ENCODE peak calls at places on chromosomes 3 and 15, in five cellular contexts. One of them, this sample, is unnamed.

GRCh38 chr3:119536757-119537156 is 22.7 kb downstream of the CD80 start:
- DNase-seq in HCT116: no peak
- DNase-seq in transverse colon: no peak
- DNase-seq in A549: no peak
- DNase-seq in H54: no peak
- DNase-seq in this sample: no peak

GRCh38 chr15:66603301-66604179 is 37.7 kb upstream of the LCTL start:
- DNase-seq in HCT116: peak; percentile 43
- DNase-seq in A549: peak; percentile 86
- DNase-seq in transverse colon: peak; percentile 67
- DNase-seq in H54: peak; percentile 53
- DNase-seq in this sample: peak; percentile 73

GRCh38 chr3:125257563-125257962 is 45.0 kb upstream of the SLC12A8 start:
- DNase-seq in HCT116: no peak
- DNase-seq in H54: no peak
- DNase-seq in A549: no peak
- DNase-seq in transverse colon: no peak
- DNase-seq in this sample: no peak

GRCh38 chr3:101521251-101521701 is 8.3 kb upstream of the SENP7 start:
- DNase-seq in H54: no peak
- DNase-seq in transverse colon: no peak
- DNase-seq in HCT116: no peak
- DNase-seq in A549: no peak
- DNase-seq in this sample: no peak

GRCh38 chr15:28127036-28127435 is 27.9 kb upstream of the OCA2 start:
- DNase-seq in HCT116: no peak
- DNase-seq in A549: no peak
- DNase-seq in H54: no peak
- DNase-seq in transverse colon: no peak
- DNase-seq in this sample: no peak

GRCh38 chr3:186109897-186110803 is 1.3 kb upstream of the ETV5 start:
- DNase-seq in HCT116: no peak
- DNase-seq in H54: peak; percentile 53
- DNase-seq in transverse colon: no peak
- DNase-seq in A549: peak; percentile 10
- DNase-seq in this sample: peak; percentile 28

GRCh38 chr3:132038198-132038825 is 3.5 kb upstream of the CPNE4 start:
- DNase-seq in transverse colon: no peak
- DNase-seq in HCT116: no peak
- DNase-seq in A549: peak; percentile 10
- DNase-seq in H54: peak; percentile 19
- DNase-seq in this sample: no peak

GRCh38 chr3:17111556-17111955 is 226.8 kb downstream of the PLCL2 start:
- DNase-seq in transverse colon: no peak
- DNase-seq in A549: no peak
- DNase-seq in H54: no peak
- DNase-seq in HCT116: no peak
- DNase-seq in this sample: no peak

GRCh38 chr3:196432137-196432879 is at the start of gene UBXN7:
- DNase-seq in H54: peak; percentile 96
- DNase-seq in HCT116: peak; percentile 69
- DNase-seq in transverse colon: peak; percentile 96
- DNase-seq in A549: peak; percentile 91
- DNase-seq in this sample: peak; percentile 98
- TF ChIP-seq POLR2A in H54: peak; percentile 54
- TF ChIP-seq POLR2A in HCT116: peak; percentile 81
- TF ChIP-seq POLR2A in transverse colon: peak; percentile 61
- TF ChIP-seq POLR2A in A549: peak; percentile 75
- TF ChIP-seq POLR2A in this sample: peak; percentile 81

GRCh38 chr3:63968612-63969350 is 54.5 kb downstream of the PSMD6 start:
- DNase-seq in transverse colon: no peak
- DNase-seq in A549: no peak
- DNase-seq in HCT116: no peak
- DNase-seq in H54: no peak
- DNase-seq in this sample: peak; percentile 23

GRCh38 chr3:63966871-63967270 is 54.7 kb upstream of the SCAANT1 start:
- DNase-seq in H54: no peak
- DNase-seq in A549: no peak
- DNase-seq in HCT116: no peak
- DNase-seq in transverse colon: peak; percentile 30
- DNase-seq in this sample: no peak

GRCh38 chr3:63969866-63970265 is 53.4 kb downstream of the PSMD6 start:
- DNase-seq in H54: no peak
- DNase-seq in A549: no peak
- DNase-seq in transverse colon: no peak
- DNase-seq in HCT116: no peak
- DNase-seq in this sample: peak; percentile 22

GRCh38 chr3:63966007-63966406 is 53.8 kb upstream of the SCAANT1 start:
- DNase-seq in HCT116: no peak
- DNase-seq in H54: no peak
- DNase-seq in A549: no peak
- DNase-seq in transverse colon: no peak
- DNase-seq in this sample: no peak

GRCh38 chr3:63967675-63968611 is 55.4 kb downstream of the PSMD6 start:
- DNase-seq in transverse colon: peak; percentile 57
- DNase-seq in A549: no peak
- DNase-seq in H54: no peak
- DNase-seq in HCT116: no peak
- DNase-seq in this sample: peak; percentile 77
- TF ChIP-seq POLR2A in transverse colon: peak; percentile 43
- TF ChIP-seq POLR2A in A549: no peak
- TF ChIP-seq POLR2A in H54: no peak
- TF ChIP-seq POLR2A in HCT116: no peak
- TF ChIP-seq POLR2A in this sample: peak; percentile 34

GRCh38 chr3:184328516-184328915 is 8.9 kb upstream of the FAM131A start:
- DNase-seq in A549: no peak
- DNase-seq in transverse colon: no peak
- DNase-seq in HCT116: no peak
- DNase-seq in H54: no peak
- DNase-seq in this sample: no peak
- TF ChIP-seq POLR2A in A549: no peak
- TF ChIP-seq POLR2A in transverse colon: no peak
- TF ChIP-seq POLR2A in HCT116: no peak
- TF ChIP-seq POLR2A in H54: no peak
- TF ChIP-seq POLR2A in this sample: no peak

GRCh38 chr3:48609088-48610005 is at the start of gene UQCRC1:
- DNase-seq in A549: peak; percentile 77
- DNase-seq in transverse colon: peak; percentile 94
- DNase-seq in H54: peak; percentile 96
- DNase-seq in HCT116: peak; percentile 81
- DNase-seq in this sample: peak; percentile 97
- TF ChIP-seq POLR2A in A549: peak; percentile 89
- TF ChIP-seq POLR2A in transverse colon: peak; percentile 93
- TF ChIP-seq POLR2A in H54: peak; percentile 94
- TF ChIP-seq POLR2A in HCT116: peak; percentile 93
- TF ChIP-seq POLR2A in this sample: peak; percentile 87

DNA sequence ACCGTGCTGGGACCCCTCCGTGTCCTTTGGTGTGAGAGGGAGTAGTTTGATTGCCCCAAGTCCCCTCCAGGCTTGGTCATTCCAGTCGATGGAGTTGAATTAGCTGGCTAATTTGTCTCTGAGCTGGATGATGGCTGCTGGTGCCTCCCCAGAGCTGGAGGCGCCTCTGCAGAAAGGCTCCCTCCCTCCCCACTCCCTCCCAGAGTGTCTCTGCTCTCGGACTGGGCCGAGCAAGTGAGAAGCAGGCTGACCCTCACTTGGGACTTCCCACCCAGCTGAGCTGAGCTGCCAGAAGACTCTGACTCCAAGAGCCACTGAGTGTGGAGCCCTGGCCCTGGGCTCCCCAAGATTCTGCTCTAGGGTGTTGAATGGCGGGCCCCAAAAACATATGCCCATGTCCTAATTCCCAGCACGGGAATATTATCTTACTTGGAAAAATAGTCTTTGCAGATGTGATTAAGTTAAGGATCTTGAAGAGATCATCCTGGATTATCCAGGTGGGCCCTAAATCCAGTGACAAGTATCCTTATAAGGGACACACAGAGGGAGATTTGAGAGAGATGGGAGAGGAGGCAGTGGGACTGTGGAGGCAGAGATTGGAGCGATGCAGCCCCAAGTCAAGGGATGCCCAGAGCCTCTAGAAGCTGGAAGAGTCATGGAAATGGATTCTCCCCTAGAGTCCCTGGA is 60.7 kb upstream of the TLE3 start:
- DNase-seq in transverse colon: no peak
- DNase-seq in A549: no peak
- DNase-seq in HCT116: no peak
- DNase-seq in H54: no peak
- DNase-seq in this sample: no peak
- TF ChIP-seq POLR2A in transverse colon: no peak
- TF ChIP-seq POLR2A in A549: no peak
- TF ChIP-seq POLR2A in HCT116: no peak
- TF ChIP-seq POLR2A in H54: no peak
- TF ChIP-seq POLR2A in this sample: no peak

GRCh38 chr3:81741214-81741613 is 20.2 kb downstream of the GBE1 start:
- DNase-seq in H54: no peak
- DNase-seq in A549: no peak
- DNase-seq in HCT116: no peak
- DNase-seq in transverse colon: no peak
- DNase-seq in this sample: no peak
- TF ChIP-seq POLR2A in H54: no peak
- TF ChIP-seq POLR2A in A549: no peak
- TF ChIP-seq POLR2A in HCT116: no peak
- TF ChIP-seq POLR2A in transverse colon: no peak
- TF ChIP-seq POLR2A in this sample: no peak

This sample was measured in erythroblast.